ENCODE peak calls at places on chromosome 17, in eight cellular contexts. One of them, this sample, is unnamed.
A peak's percentile ranks its signal among the peaks of the same experiment; 100 is the strongest.

GRCh38 chr17:47288531-47289116 is 35.0 kb downstream of the ITGB3 start:
- DNase-seq in heart right ventricle: no peak
- DNase-seq in tibial artery: no peak
- DNase-seq in naive thymus-derived CD4-positive, alpha-beta T cell: no peak
- DNase-seq in CD4-positive, CD25-positive, alpha-beta regulatory T cell: no peak
- DNase-seq in Panc1: no peak
- DNase-seq in fibroblast of lung: peak; percentile 69
- DNase-seq in IMR-90: peak; percentile 69
- DNase-seq in this sample: no peak

GRCh38 chr17:28475151-28475900 is 1.9 kb downstream of the SLC13A2 start:
- DNase-seq in CD4-positive, CD25-positive, alpha-beta regulatory T cell: peak; percentile 12
- DNase-seq in heart right ventricle: no peak
- DNase-seq in fibroblast of lung: no peak
- DNase-seq in IMR-90: no peak
- DNase-seq in naive thymus-derived CD4-positive, alpha-beta T cell: peak; percentile 3
- DNase-seq in Panc1: no peak
- DNase-seq in tibial artery: peak; percentile 17
- DNase-seq in this sample: no peak

GRCh38 chr17:61400058-61400785 is 579 bp downstream of the TBX2 start:
- DNase-seq in CD4-positive, CD25-positive, alpha-beta regulatory T cell: no peak
- DNase-seq in Panc1: no peak
- DNase-seq in naive thymus-derived CD4-positive, alpha-beta T cell: no peak
- DNase-seq in fibroblast of lung: peak; percentile 59
- DNase-seq in heart right ventricle: no peak
- DNase-seq in tibial artery: peak; percentile 70
- DNase-seq in IMR-90: peak; percentile 40
- DNase-seq in this sample: peak; percentile 39

GRCh38 chr17:15106540-15106939 is 158.6 kb downstream of the PMP22 start:
- DNase-seq in CD4-positive, CD25-positive, alpha-beta regulatory T cell: no peak
- DNase-seq in Panc1: no peak
- DNase-seq in tibial artery: no peak
- DNase-seq in naive thymus-derived CD4-positive, alpha-beta T cell: no peak
- DNase-seq in IMR-90: peak; percentile 45
- DNase-seq in heart right ventricle: no peak
- DNase-seq in fibroblast of lung: peak; percentile 51
- DNase-seq in this sample: no peak

GRCh38 chr17:48799069-48799710 is 17.8 kb downstream of the TTLL6 start:
- DNase-seq in IMR-90: no peak
- DNase-seq in tibial artery: no peak
- DNase-seq in Panc1: no peak
- DNase-seq in CD4-positive, CD25-positive, alpha-beta regulatory T cell: no peak
- DNase-seq in heart right ventricle: no peak
- DNase-seq in naive thymus-derived CD4-positive, alpha-beta T cell: no peak
- DNase-seq in fibroblast of lung: no peak
- DNase-seq in this sample: no peak

GRCh38 chr17:17840751-17841591 is 4.2 kb upstream of the SREBF1 start:
- DNase-seq in naive thymus-derived CD4-positive, alpha-beta T cell: no peak
- DNase-seq in fibroblast of lung: peak; percentile 46
- DNase-seq in tibial artery: peak; percentile 78
- DNase-seq in IMR-90: peak; percentile 54
- DNase-seq in CD4-positive, CD25-positive, alpha-beta regulatory T cell: peak; percentile 35
- DNase-seq in Panc1: no peak
- DNase-seq in heart right ventricle: no peak
- DNase-seq in this sample: no peak

GRCh38 chr17:13671771-13672170 is 70.0 kb upstream of the HS3ST3A1 start:
- DNase-seq in tibial artery: no peak
- DNase-seq in IMR-90: no peak
- DNase-seq in fibroblast of lung: peak; percentile 80
- DNase-seq in CD4-positive, CD25-positive, alpha-beta regulatory T cell: peak; percentile 4
- DNase-seq in Panc1: no peak
- DNase-seq in naive thymus-derived CD4-positive, alpha-beta T cell: no peak
- DNase-seq in heart right ventricle: no peak
- DNase-seq in this sample: no peak

GRCh38 chr17:83161298-83162034 is 82.1 kb downstream of the METRNL start:
- DNase-seq in heart right ventricle: no peak
- DNase-seq in fibroblast of lung: peak; percentile 57
- DNase-seq in naive thymus-derived CD4-positive, alpha-beta T cell: no peak
- DNase-seq in CD4-positive, CD25-positive, alpha-beta regulatory T cell: no peak
- DNase-seq in Panc1: no peak
- DNase-seq in IMR-90: peak; percentile 92
- DNase-seq in tibial artery: peak; percentile 48
- DNase-seq in this sample: no peak

GRCh38 chr17:64679710-64680216 is 17.7 kb upstream of the SMURF2 start:
- DNase-seq in Panc1: no peak
- DNase-seq in tibial artery: no peak
- DNase-seq in CD4-positive, CD25-positive, alpha-beta regulatory T cell: no peak
- DNase-seq in heart right ventricle: no peak
- DNase-seq in naive thymus-derived CD4-positive, alpha-beta T cell: no peak
- DNase-seq in fibroblast of lung: peak; percentile 99
- DNase-seq in IMR-90: peak; percentile 99
- DNase-seq in this sample: no peak

GRCh38 chr17:67415291-67415690 is 38.2 kb downstream of the PITPNC1 start:
- DNase-seq in CD4-positive, CD25-positive, alpha-beta regulatory T cell: no peak
- DNase-seq in IMR-90: no peak
- DNase-seq in Panc1: no peak
- DNase-seq in fibroblast of lung: no peak
- DNase-seq in tibial artery: no peak
- DNase-seq in naive thymus-derived CD4-positive, alpha-beta T cell: no peak
- DNase-seq in heart right ventricle: no peak
- DNase-seq in this sample: no peak

GRCh38 chr17:54085934-54086333 is 263.2 kb downstream of the KIF2B start:
- DNase-seq in naive thymus-derived CD4-positive, alpha-beta T cell: no peak
- DNase-seq in fibroblast of lung: no peak
- DNase-seq in CD4-positive, CD25-positive, alpha-beta regulatory T cell: no peak
- DNase-seq in IMR-90: no peak
- DNase-seq in heart right ventricle: no peak
- DNase-seq in Panc1: no peak
- DNase-seq in tibial artery: no peak
- DNase-seq in this sample: no peak

GRCh38 chr17:80008848-80009247 is 26.8 kb downstream of the TBC1D16 start:
- DNase-seq in IMR-90: no peak
- DNase-seq in tibial artery: no peak
- DNase-seq in Panc1: no peak
- DNase-seq in fibroblast of lung: no peak
- DNase-seq in naive thymus-derived CD4-positive, alpha-beta T cell: no peak
- DNase-seq in CD4-positive, CD25-positive, alpha-beta regulatory T cell: no peak
- DNase-seq in heart right ventricle: no peak
- DNase-seq in this sample: no peak

GRCh38 chr17:2687074-2687418 is 24.5 kb downstream of the CLUH start:
- DNase-seq in Panc1: no peak
- DNase-seq in tibial artery: no peak
- DNase-seq in heart right ventricle: no peak
- DNase-seq in CD4-positive, CD25-positive, alpha-beta regulatory T cell: no peak
- DNase-seq in naive thymus-derived CD4-positive, alpha-beta T cell: no peak
- DNase-seq in fibroblast of lung: no peak
- DNase-seq in IMR-90: no peak
- DNase-seq in this sample: no peak

GRCh38 chr17:68349157-68349556 is 57.9 kb downstream of the ARSG start:
- DNase-seq in IMR-90: no peak
- DNase-seq in CD4-positive, CD25-positive, alpha-beta regulatory T cell: peak; percentile 75
- DNase-seq in Panc1: no peak
- DNase-seq in naive thymus-derived CD4-positive, alpha-beta T cell: no peak
- DNase-seq in tibial artery: no peak
- DNase-seq in heart right ventricle: no peak
- DNase-seq in fibroblast of lung: no peak
- DNase-seq in this sample: no peak

GRCh38 chr17:5706835-5707234 is 122.5 kb upstream of the NLRP1 start:
- DNase-seq in tibial artery: peak; percentile 72
- DNase-seq in fibroblast of lung: peak; percentile 40
- DNase-seq in IMR-90: peak; percentile 63
- DNase-seq in Panc1: peak; percentile 45
- DNase-seq in heart right ventricle: peak; percentile 43
- DNase-seq in naive thymus-derived CD4-positive, alpha-beta T cell: peak; percentile 45
- DNase-seq in CD4-positive, CD25-positive, alpha-beta regulatory T cell: peak; percentile 58
- DNase-seq in this sample: no peak

GRCh38 chr17:78737332-78737731 is 44.7 kb downstream of the CYTH1 start:
- DNase-seq in fibroblast of lung: peak; percentile 76
- DNase-seq in CD4-positive, CD25-positive, alpha-beta regulatory T cell: no peak
- DNase-seq in tibial artery: no peak
- DNase-seq in IMR-90: peak; percentile 83
- DNase-seq in heart right ventricle: no peak
- DNase-seq in Panc1: no peak
- DNase-seq in naive thymus-derived CD4-positive, alpha-beta T cell: no peak
- DNase-seq in this sample: no peak
- H3K4me1 ChIP-seq in fibroblast of lung: peaks cover 9% of the 10 kb centered on the region
- H3K4me1 ChIP-seq in CD4-positive, CD25-positive, alpha-beta regulatory T cell: peaks cover 96% of the 10 kb centered on the region
- H3K4me1 ChIP-seq in tibial artery: peaks cover 30% of the 10 kb centered on the region
- H3K4me1 ChIP-seq in IMR-90: peaks cover 12% of the 10 kb centered on the region
- H3K4me1 ChIP-seq in heart right ventricle: peaks cover 65% of the 10 kb centered on the region
- H3K4me1 ChIP-seq in Panc1: peaks cover 33% of the 10 kb centered on the region
- H3K4me1 ChIP-seq in naive thymus-derived CD4-positive, alpha-beta T cell: peaks cover 71% of the 10 kb centered on the region
- H3K4me1 ChIP-seq in this sample: no peaks in the 10 kb centered on the region

DNA sequence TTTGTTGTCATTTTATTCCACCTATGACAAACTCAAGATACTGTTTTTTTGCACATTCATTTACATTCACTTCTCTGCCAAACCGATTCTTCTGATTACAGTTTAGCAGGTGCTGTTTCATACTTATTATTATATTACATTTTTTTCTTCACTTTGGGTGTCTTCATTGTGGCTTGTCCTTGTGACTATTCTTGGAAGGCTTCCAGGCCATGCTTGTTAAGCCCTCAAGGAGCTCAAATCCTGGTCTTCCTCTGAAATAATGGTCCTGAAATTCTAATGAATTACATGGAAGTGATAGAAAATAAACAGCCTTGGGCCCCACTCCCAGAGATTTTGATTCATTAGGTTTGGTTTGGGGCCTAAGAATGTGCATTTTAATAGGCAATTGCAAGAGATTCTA is 1.4 kb downstream of the KRTAP2-4 start:
- DNase-seq in Panc1: no peak
- DNase-seq in tibial artery: no peak
- DNase-seq in heart right ventricle: no peak
- DNase-seq in naive thymus-derived CD4-positive, alpha-beta T cell: no peak
- DNase-seq in CD4-positive, CD25-positive, alpha-beta regulatory T cell: no peak
- DNase-seq in IMR-90: no peak
- DNase-seq in fibroblast of lung: no peak
- DNase-seq in this sample: no peak
- H3K4me1 ChIP-seq in Panc1: no peaks in the 10 kb centered on the region
- H3K4me1 ChIP-seq in tibial artery: peaks cover 3% of the 10 kb centered on the region
- H3K4me1 ChIP-seq in heart right ventricle: no peaks in the 10 kb centered on the region
- H3K4me1 ChIP-seq in naive thymus-derived CD4-positive, alpha-beta T cell: no peaks in the 10 kb centered on the region
- H3K4me1 ChIP-seq in CD4-positive, CD25-positive, alpha-beta regulatory T cell: no peaks in the 10 kb centered on the region
- H3K4me1 ChIP-seq in IMR-90: peaks cover 16% of the 10 kb centered on the region
- H3K4me1 ChIP-seq in fibroblast of lung: peaks cover 36% of the 10 kb centered on the region
- H3K4me1 ChIP-seq in this sample: peaks cover 8% of the 10 kb centered on the region

GRCh38 chr17:76845524-76845923 is 22.7 kb upstream of the MGAT5B start:
- DNase-seq in fibroblast of lung: peak; percentile 36
- DNase-seq in CD4-positive, CD25-positive, alpha-beta regulatory T cell: no peak
- DNase-seq in tibial artery: no peak
- DNase-seq in heart right ventricle: no peak
- DNase-seq in Panc1: no peak
- DNase-seq in IMR-90: peak; percentile 7
- DNase-seq in naive thymus-derived CD4-positive, alpha-beta T cell: no peak
- DNase-seq in this sample: no peak
- H3K4me1 ChIP-seq in fibroblast of lung: no peaks in the 10 kb centered on the region
- H3K4me1 ChIP-seq in CD4-positive, CD25-positive, alpha-beta regulatory T cell: no peaks in the 10 kb centered on the region
- H3K4me1 ChIP-seq in tibial artery: no peaks in the 10 kb centered on the region
- H3K4me1 ChIP-seq in heart right ventricle: no peaks in the 10 kb centered on the region
- H3K4me1 ChIP-seq in Panc1: peaks cover 6% of the 10 kb centered on the region
- H3K4me1 ChIP-seq in IMR-90: no peaks in the 10 kb centered on the region
- H3K4me1 ChIP-seq in naive thymus-derived CD4-positive, alpha-beta T cell: no peaks in the 10 kb centered on the region
- H3K4me1 ChIP-seq in this sample: no peaks in the 10 kb centered on the region

GRCh38 chr17:1485748-1486376 is 6.6 kb downstream of the MYO1C start:
- DNase-seq in CD4-positive, CD25-positive, alpha-beta regulatory T cell: peak; percentile 60
- DNase-seq in heart right ventricle: peak; percentile 79
- DNase-seq in naive thymus-derived CD4-positive, alpha-beta T cell: peak; percentile 53
- DNase-seq in IMR-90: peak; percentile 60
- DNase-seq in fibroblast of lung: peak; percentile 65
- DNase-seq in tibial artery: peak; percentile 89
- DNase-seq in Panc1: no peak
- DNase-seq in this sample: peak; percentile 75

GRCh38 chr17:1487939-1488825 is 4.3 kb downstream of the MYO1C start:
- DNase-seq in naive thymus-derived CD4-positive, alpha-beta T cell: peak; percentile 54
- DNase-seq in tibial artery: peak; percentile 93
- DNase-seq in heart right ventricle: peak; percentile 91
- DNase-seq in fibroblast of lung: peak; percentile 84
- DNase-seq in CD4-positive, CD25-positive, alpha-beta regulatory T cell: peak; percentile 61
- DNase-seq in IMR-90: peak; percentile 84
- DNase-seq in Panc1: no peak
- DNase-seq in this sample: peak; percentile 87

GRCh38 chr17:1485311-1485747 is 7.2 kb downstream of the MYO1C start:
- DNase-seq in Panc1: no peak
- DNase-seq in fibroblast of lung: no peak
- DNase-seq in tibial artery: no peak
- DNase-seq in heart right ventricle: peak; percentile 77
- DNase-seq in CD4-positive, CD25-positive, alpha-beta regulatory T cell: no peak
- DNase-seq in IMR-90: no peak
- DNase-seq in naive thymus-derived CD4-positive, alpha-beta T cell: no peak
- DNase-seq in this sample: peak; percentile 64

GRCh38 chr17:1488826-1489275 is 3.6 kb downstream of the MYO1C start:
- DNase-seq in Panc1: no peak
- DNase-seq in naive thymus-derived CD4-positive, alpha-beta T cell: no peak
- DNase-seq in IMR-90: no peak
- DNase-seq in heart right ventricle: no peak
- DNase-seq in fibroblast of lung: no peak
- DNase-seq in tibial artery: no peak
- DNase-seq in CD4-positive, CD25-positive, alpha-beta regulatory T cell: no peak
- DNase-seq in this sample: no peak

GRCh38 chr17:1486802-1487695 is 5.4 kb downstream of the MYO1C start:
- DNase-seq in IMR-90: no peak
- DNase-seq in tibial artery: peak; percentile 96
- DNase-seq in CD4-positive, CD25-positive, alpha-beta regulatory T cell: peak; percentile 73
- DNase-seq in fibroblast of lung: peak; percentile 67
- DNase-seq in Panc1: peak; percentile 45
- DNase-seq in naive thymus-derived CD4-positive, alpha-beta T cell: peak; percentile 71
- DNase-seq in heart right ventricle: peak; percentile 77
- DNase-seq in this sample: peak; percentile 85
- H3K4me1 ChIP-seq in IMR-90: peaks cover 26% of the 10 kb centered on the region
- H3K4me1 ChIP-seq in tibial artery: peaks cover 58% of the 10 kb centered on the region
- H3K4me1 ChIP-seq in CD4-positive, CD25-positive, alpha-beta regulatory T cell: peaks cover 51% of the 10 kb centered on the region
- H3K4me1 ChIP-seq in fibroblast of lung: peaks cover 15% of the 10 kb centered on the region
- H3K4me1 ChIP-seq in Panc1: peaks cover 20% of the 10 kb centered on the region
- H3K4me1 ChIP-seq in naive thymus-derived CD4-positive, alpha-beta T cell: peaks cover 35% of the 10 kb centered on the region
- H3K4me1 ChIP-seq in heart right ventricle: peaks cover 69% of the 10 kb centered on the region
- H3K4me1 ChIP-seq in this sample: no peaks in the 10 kb centered on the region

GRCh38 chr17:40063915-40064531 is 1.3 kb downstream of the THRA start:
- DNase-seq in naive thymus-derived CD4-positive, alpha-beta T cell: peak; percentile 33
- DNase-seq in fibroblast of lung: no peak
- DNase-seq in heart right ventricle: no peak
- DNase-seq in IMR-90: no peak
- DNase-seq in tibial artery: no peak
- DNase-seq in Panc1: no peak
- DNase-seq in CD4-positive, CD25-positive, alpha-beta regulatory T cell: no peak
- DNase-seq in this sample: no peak

GRCh38 chr17:40067710-40068109 is 4.9 kb downstream of the THRA start:
- DNase-seq in heart right ventricle: no peak
- DNase-seq in IMR-90: no peak
- DNase-seq in fibroblast of lung: no peak
- DNase-seq in tibial artery: no peak
- DNase-seq in CD4-positive, CD25-positive, alpha-beta regulatory T cell: no peak
- DNase-seq in naive thymus-derived CD4-positive, alpha-beta T cell: no peak
- DNase-seq in Panc1: no peak
- DNase-seq in this sample: no peak

GRCh38 chr17:40068129-40068581 is 5.4 kb downstream of the THRA start:
- DNase-seq in Panc1: no peak
- DNase-seq in CD4-positive, CD25-positive, alpha-beta regulatory T cell: no peak
- DNase-seq in naive thymus-derived CD4-positive, alpha-beta T cell: no peak
- DNase-seq in IMR-90: no peak
- DNase-seq in heart right ventricle: no peak
- DNase-seq in fibroblast of lung: no peak
- DNase-seq in tibial artery: no peak
- DNase-seq in this sample: no peak

GRCh38 chr17:40065041-40065770 is 2.4 kb downstream of the THRA start:
- DNase-seq in tibial artery: no peak
- DNase-seq in fibroblast of lung: peak; percentile 72
- DNase-seq in heart right ventricle: no peak
- DNase-seq in naive thymus-derived CD4-positive, alpha-beta T cell: no peak
- DNase-seq in Panc1: no peak
- DNase-seq in CD4-positive, CD25-positive, alpha-beta regulatory T cell: no peak
- DNase-seq in IMR-90: peak; percentile 58
- DNase-seq in this sample: no peak

GRCh38 chr17:40065771-40066510 is 3.2 kb downstream of the THRA start:
- DNase-seq in Panc1: no peak
- DNase-seq in CD4-positive, CD25-positive, alpha-beta regulatory T cell: no peak
- DNase-seq in tibial artery: no peak
- DNase-seq in naive thymus-derived CD4-positive, alpha-beta T cell: no peak
- DNase-seq in heart right ventricle: no peak
- DNase-seq in IMR-90: no peak
- DNase-seq in fibroblast of lung: no peak
- DNase-seq in this sample: no peak
- H3K4me1 ChIP-seq in Panc1: peaks cover 54% of the 10 kb centered on the region
- H3K4me1 ChIP-seq in CD4-positive, CD25-positive, alpha-beta regulatory T cell: peaks cover 81% of the 10 kb centered on the region
- H3K4me1 ChIP-seq in tibial artery: peaks cover 68% of the 10 kb centered on the region
- H3K4me1 ChIP-seq in naive thymus-derived CD4-positive, alpha-beta T cell: peaks cover 64% of the 10 kb centered on the region
- H3K4me1 ChIP-seq in heart right ventricle: peaks cover 80% of the 10 kb centered on the region
- H3K4me1 ChIP-seq in IMR-90: peaks cover 48% of the 10 kb centered on the region
- H3K4me1 ChIP-seq in fibroblast of lung: peaks cover 37% of the 10 kb centered on the region
- H3K4me1 ChIP-seq in this sample: peaks cover 19% of the 10 kb centered on the region

This sample was measured in uterus.